ENCODE peak calls at places on chromosomes 16 and 17, in eight cellular contexts. K is GM23338, B is BE2C, X is BJ, P is cardiac fibroblast, Q is esophagus squamous epithelium, E is IMR-90, C is bronchial epithelial cell. T is an unnamed sample.

GRCh38 chr17:70405492-70406220 is 236.3 kb downstream of the KCNJ2 start:
- DNase-seq in B (no peak), K (no peak), X (peak; percentile 31), Q (no peak), P (peak; percentile 89), C (peak; percentile 96), E (peak; percentile 97), T (peak; percentile 91)

GRCh38 chr17:68383443-68384321 is 73.6 kb downstream of the WIPI1 start:
- DNase-seq in Q (no peak), C (no peak), P (peak; percentile 94), B (no peak), E (peak; percentile 94), X (peak; percentile 69), K (no peak), T (peak; percentile 96)

GRCh38 chr17:39650121-39650579 is 13.2 kb downstream of the STARD3 start:
- DNase-seq in C (no peak), P (no peak), X (no peak), K (no peak), B (no peak), E (no peak), Q (no peak), T (no peak)

GRCh38 chr16:65176603-65177002 is 54.7 kb upstream of the CDH11 start:
- DNase-seq in K (no peak), Q (no peak), E (peak; percentile 93), P (peak; percentile 86), C (no peak), X (peak; percentile 54), B (no peak), T (peak; percentile 89)

GRCh38 chr16:88065747-88066142 is 114.5 kb downstream of the BANP start:
- DNase-seq in K (no peak), P (no peak), E (no peak), X (no peak), B (no peak), C (no peak), Q (no peak), T (no peak)

GRCh38 chr17:21247859-21248258 is 5.4 kb downstream of the NATD1 start:
- DNase-seq in C (no peak), B (no peak), X (no peak), Q (no peak), E (no peak), P (no peak), K (no peak), T (no peak)

GRCh38 chr17:80414508-80414802 is 512 bp upstream of the ENDOV start:
- DNase-seq in K (no peak), Q (no peak), X (no peak), P (no peak), E (no peak), B (no peak), C (peak; percentile 4), T (no peak)

GRCh38 chr17:33233855-33234228 is 59.3 kb downstream of the ASIC2 start:
- DNase-seq in C (no peak), P (no peak), K (no peak), Q (no peak), X (no peak), B (no peak), E (no peak), T (peak; percentile 13)

GRCh38 chr17:77208856-77209255 is 68.1 kb downstream of the SEC14L1 start:
- DNase-seq in B (no peak), X (peak; percentile 43), Q (no peak), C (no peak), P (no peak), K (no peak), E (peak; percentile 24), T (no peak)

GRCh38 chr16:85221081-85221809 is 109.0 kb upstream of the CIBAR2 start:
- DNase-seq in E (no peak), Q (no peak), B (peak; percentile 45), K (no peak), X (no peak), P (no peak), C (no peak), T (no peak)

GRCh38 chr17:46179375-46179999 is 13.7 kb downstream of the KANSL1 start:
- DNase-seq in E (no peak), C (no peak), B (no peak), P (no peak), K (peak; percentile 80), Q (no peak), X (no peak), T (no peak)

GRCh38 chr17:46178550-46179198 is 14.6 kb downstream of the KANSL1 start:
- DNase-seq in K (no peak), B (no peak), C (peak; percentile 76), P (no peak), X (no peak), Q (no peak), E (peak; percentile 44), T (no peak)

GRCh38 chr17:46173153-46173552 is 20.1 kb downstream of the KANSL1 start:
- DNase-seq in X (no peak), K (no peak), Q (no peak), P (no peak), C (no peak), B (no peak), E (no peak), T (no peak)

GRCh38 chr17:46176975-46177374 is 16.3 kb downstream of the KANSL1 start:
- DNase-seq in P (no peak), Q (no peak), C (no peak), B (no peak), E (no peak), X (no peak), K (no peak), T (no peak)

GRCh38 chr17:46175891-46176290 is 17.3 kb downstream of the KANSL1 start:
- DNase-seq in C (no peak), E (peak; percentile 22), K (no peak), Q (no peak), X (no peak), B (no peak), P (no peak), T (peak; percentile 55)
- TF ChIP-seq CTCF in C (no peak), E (no peak), K (no peak), Q (no peak), X (no peak), B (no peak), P (no peak), T (no peak)

GRCh38 chr16:8397223-8397622 is 193.1 kb downstream of the TMEM114 start:
- DNase-seq in P (no peak), B (no peak), K (no peak), C (no peak), X (no peak), Q (no peak), E (no peak), T (no peak)

GRCh38 chr16:8391219-8391757 is 199.0 kb downstream of the TMEM114 start:
- DNase-seq in Q (no peak), K (no peak), X (no peak), P (no peak), B (no peak), E (no peak), C (peak; percentile 23), T (no peak)

GRCh38 chr16:8398548-8398947 is 191.8 kb downstream of the TMEM114 start:
- DNase-seq in E (no peak), K (no peak), C (no peak), Q (no peak), X (no peak), B (no peak), P (no peak), T (no peak)

DNA sequence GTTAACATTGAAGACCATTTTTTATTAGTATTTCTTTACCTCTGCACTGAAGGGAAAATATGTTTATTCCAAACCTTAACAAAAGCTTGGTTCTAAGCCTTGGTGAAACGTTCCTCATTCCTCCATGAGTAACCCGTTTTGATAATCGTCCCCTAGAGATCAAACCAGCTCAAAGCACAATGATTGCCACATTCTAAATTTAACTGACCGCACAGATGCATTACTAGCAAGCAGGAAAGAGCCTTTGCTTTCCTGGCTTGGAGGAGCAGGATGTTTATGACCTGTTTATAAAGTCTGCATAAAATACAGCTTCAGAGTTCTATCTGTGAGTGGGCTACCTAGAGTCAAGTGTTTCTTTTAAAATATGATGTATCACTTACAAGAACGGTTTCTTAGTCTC is 193.8 kb downstream of the TMEM114 start:
- DNase-seq in X (no peak), C (no peak), B (no peak), E (no peak), K (no peak), P (no peak), Q (no peak), T (no peak)
- H3K4me3 ChIP-seq in X (no peak overlapping the region), C (no peak overlapping the region), B (no peak overlapping the region), E (no peak overlapping the region), K (no peak overlapping the region), P (no peak overlapping the region), Q (no peak overlapping the region), T (no peak overlapping the region)

DNA sequence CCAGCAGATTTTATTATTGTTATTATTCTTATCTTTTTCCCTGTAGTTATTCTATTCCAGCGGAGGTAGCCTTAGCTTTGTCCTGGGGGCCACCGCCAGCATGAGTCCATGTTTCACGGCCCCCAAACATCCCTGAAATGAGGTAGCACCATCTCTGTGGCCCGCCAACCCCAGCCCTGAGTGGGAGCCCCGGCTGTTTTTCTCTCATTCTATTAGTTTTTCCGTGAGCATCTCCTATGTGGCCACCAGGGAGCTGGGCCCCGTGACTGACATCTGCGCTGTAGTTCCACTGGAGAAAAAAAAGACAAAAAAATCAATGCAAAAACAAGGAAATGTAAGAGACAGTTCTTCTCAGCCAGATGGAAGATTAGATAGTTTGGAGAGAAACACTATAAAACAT is 43.5 kb upstream of the IL34 start:
- DNase-seq in K (no peak), X (no peak), P (no peak), E (no peak), Q (no peak), C (no peak), B (no peak), T (no peak)
- TF ChIP-seq CTCF in K (no peak), X (no peak), P (no peak), E (no peak), Q (no peak), C (no peak), B (no peak), T (no peak)

GRCh38 chr16:2145843-2146242 is 2.6 kb upstream of the RAB26 start:
- DNase-seq in P (no peak), K (peak; percentile 0), E (no peak), Q (no peak), B (no peak), C (no peak), X (no peak), T (no peak)

GRCh38 chr16:2147981-2148671 is at the start of gene RAB26:
- DNase-seq in P (peak; percentile 72), K (peak; percentile 91), E (peak; percentile 33), C (peak; percentile 52), X (no peak), Q (no peak), B (peak; percentile 94), T (no peak)

GRCh38 chr16:2148714-2149629 is 547 bp downstream of the RAB26 start:
- DNase-seq in E (no peak), X (no peak), P (no peak), B (no peak), Q (no peak), C (peak; percentile 4), K (peak; percentile 58), T (no peak)

GRCh38 chr16:2146739-2147138 is 1.7 kb upstream of the RAB26 start:
- DNase-seq in C (no peak), B (no peak), K (peak; percentile 9), Q (no peak), E (no peak), X (no peak), P (no peak), T (no peak)

DNA sequence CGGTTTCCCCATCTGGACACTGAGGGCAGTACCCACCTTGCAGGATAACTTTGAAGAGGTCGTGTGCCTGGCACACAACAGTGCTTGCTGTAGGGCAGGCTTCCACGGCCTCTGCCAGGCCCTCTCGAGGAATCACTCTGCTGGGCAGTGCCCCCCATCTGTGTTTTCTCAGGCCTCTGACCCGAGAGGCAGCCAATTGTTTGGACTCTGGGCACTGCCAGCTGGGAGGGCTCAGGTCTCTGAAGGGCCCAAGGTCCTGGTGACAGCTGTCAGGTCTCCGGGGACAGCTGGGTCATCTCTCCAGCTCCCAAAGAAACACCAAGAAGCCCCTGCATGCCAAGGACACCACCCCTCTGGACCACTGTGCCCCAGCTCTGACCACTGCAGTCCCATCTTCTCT is 1.0 kb upstream of the RAB26 start:
- DNase-seq in K (no peak), P (no peak), X (no peak), B (no peak), C (no peak), E (no peak), Q (no peak), T (no peak)
- H3K4me3 ChIP-seq in K (peak overlapping the region; percentile 79), P (no peak overlapping the region), X (no peak overlapping the region), B (no peak overlapping the region), C (no peak overlapping the region), E (no peak overlapping the region), Q (no peak overlapping the region), T (no peak overlapping the region)

T was measured in AG10803.